ENCODE peak calls at places on chromosome 6, in four cellular contexts. D is brain microvascular endothelial cell, P is caudate nucleus, B is fibroblast of lung. C is an unnamed sample.

GRCh38 chr6:55023231-55023630 is 151.1 kb upstream of the HCRTR2 start:
- DNase-seq in D (no peak), B (no peak), P (no peak), C (no peak)

GRCh38 chr6:36701401-36701991 is 3.9 kb downstream of the RAB44 start:
- DNase-seq in P (no peak), B (no peak), D (no peak), C (no peak)

GRCh38 chr6:168045141-168045691 is 33.8 kb downstream of the FRMD1 start:
- DNase-seq in P (no peak), D (no peak), B (no peak), C (no peak)

GRCh38 chr6:144659202-144659731 is 374.1 kb downstream of the UTRN start:
- DNase-seq in B (peak; percentile 44), D (peak; percentile 58), P (no peak), C (no peak)

GRCh38 chr6:118551063-118551672 is 3.1 kb downstream of the PLN start:
- DNase-seq in P (no peak), B (peak; percentile 76), D (peak; percentile 53), C (no peak)

GRCh38 chr6:21559238-21559637 is 34.3 kb upstream of the SOX4 start:
- DNase-seq in D (no peak), B (no peak), P (no peak), C (no peak)

GRCh38 chr6:21166754-21167153 is 426.8 kb upstream of the SOX4 start:
- DNase-seq in B (no peak), P (no peak), D (no peak), C (no peak)

GRCh38 chr6:113754291-113754690 is 102.9 kb upstream of the MARCKS start:
- DNase-seq in D (no peak), P (no peak), B (no peak), C (no peak)

GRCh38 chr6:47241742-47242482 is 67.8 kb downstream of the TNFRSF21 start:
- DNase-seq in P (no peak), B (no peak), D (no peak), C (no peak)

GRCh38 chr6:8434727-8435092 is 635 bp downstream of the SLC35B3 start:
- DNase-seq in D (no peak), B (no peak), P (no peak), C (no peak)

GRCh38 chr6:49541210-49541724 is 9.2 kb upstream of the C6orf141 start:
- DNase-seq in D (no peak), B (peak; percentile 93), P (no peak), C (no peak)

GRCh38 chr6:168122521-168122920 is 43.5 kb upstream of the FRMD1 start:
- DNase-seq in D (no peak), B (no peak), P (no peak), C (no peak)

GRCh38 chr6:446418-447366 is 55.1 kb downstream of the IRF4 start:
- DNase-seq in P (no peak), D (no peak), B (no peak), C (peak; percentile 60)

GRCh38 chr6:11317885-11318771 is 85.7 kb upstream of the NEDD9 start:
- DNase-seq in D (peak; percentile 99), B (peak; percentile 99), P (no peak), C (peak; percentile 88)

GRCh38 chr6:36207155-36207554 is 10.6 kb downstream of the BRPF3 start:
- DNase-seq in B (no peak), D (no peak), P (no peak), C (no peak)

GRCh38 chr6:136037246-136037884 is 185.9 kb downstream of the PDE7B start:
- DNase-seq in B (no peak), P (no peak), D (no peak), C (no peak)

GRCh38 chr6:57021086-57021720 is 25.3 kb upstream of the KIAA1586 start:
- DNase-seq in B (peak; percentile 53), P (no peak), D (no peak), C (no peak)

GRCh38 chr6:37695857-37696219 is 1.8 kb downstream of the MDGA1 start:
- DNase-seq in P (no peak), B (peak; percentile 43), D (no peak), C (no peak)

GRCh38 chr6:47345761-47346160 is 36.1 kb upstream of the TNFRSF21 start:
- DNase-seq in B (no peak), D (no peak), P (no peak), C (no peak)

GRCh38 chr6:154932562-154933027 is 62.5 kb upstream of the TIAM2 start:
- DNase-seq in B (peak; percentile 89), P (no peak), D (peak; percentile 43), C (no peak)

GRCh38 chr6:93784794-93785757 is 365.7 kb upstream of the EPHA7 start:
- DNase-seq in D (peak; percentile 94), B (peak; percentile 73), P (no peak), C (no peak)

GRCh38 chr6:122393339-122393896 is 6.0 kb upstream of the HSF2 start:
- DNase-seq in B (no peak), D (no peak), P (no peak), C (no peak)

GRCh38 chr6:13305791-13306190 is 22.5 kb downstream of the TBC1D7 start:
- DNase-seq in B (no peak), D (no peak), P (no peak), C (no peak)

GRCh38 chr6:4169028-4169789 is 33.8 kb upstream of the ECI2 start:
- DNase-seq in B (peak; percentile 29), D (no peak), P (no peak), C (no peak)

GRCh38 chr6:4170297-4170696 is 34.9 kb upstream of the ECI2 start:
- DNase-seq in B (no peak), D (no peak), P (no peak), C (no peak)

GRCh38 chr6:4174042-4174441 is 38.7 kb upstream of the ECI2 start:
- DNase-seq in B (no peak), D (no peak), P (no peak), C (no peak)

GRCh38 chr6:4167833-4168232 is 32.5 kb upstream of the ECI2 start:
- DNase-seq in P (no peak), B (no peak), D (no peak), C (no peak)

GRCh38 chr6:4172368-4172767 is 37.0 kb upstream of the ECI2 start:
- DNase-seq in B (no peak), P (no peak), D (no peak), C (no peak)
- H3K27ac ChIP-seq in B (no peak overlapping the region), P (no peak overlapping the region), D (no peak overlapping the region), C (no peak overlapping the region)

DNA sequence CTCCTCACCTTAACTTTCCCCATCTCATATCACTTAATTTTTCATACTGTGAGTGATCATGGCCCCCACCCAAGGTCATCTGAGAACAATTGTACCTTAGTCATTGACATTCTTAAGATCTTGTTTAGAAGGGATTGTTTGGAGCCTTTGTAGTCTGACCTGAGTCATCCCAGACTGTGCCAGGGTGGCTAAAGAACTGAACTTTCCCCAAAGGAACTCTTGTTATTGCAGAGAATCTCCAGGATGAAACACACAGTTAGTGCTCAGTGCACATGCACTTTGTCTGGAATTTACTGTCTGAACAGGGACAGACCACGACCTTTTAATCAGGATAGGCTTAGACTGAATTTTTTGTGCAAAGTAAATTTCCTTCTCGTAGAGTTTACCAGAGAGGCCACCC is 112.6 kb upstream of the CCN2 start:
- DNase-seq in P (no peak), B (peak; percentile 95), D (peak; percentile 88), C (no peak)
- H3K27ac ChIP-seq in P (no peak overlapping the region), B (no peak overlapping the region), D (peak overlapping the region; percentile 90), C (no peak overlapping the region)

GRCh38 chr6:107819976-107820551 is 4.0 kb downstream of the SCML4 start:
- DNase-seq in D (no peak), B (no peak), P (no peak), C (no peak)
- H3K27ac ChIP-seq in D (no peak overlapping the region), B (no peak overlapping the region), P (no peak overlapping the region), C (peak overlapping the region; percentile 92)

GRCh38 chr6:42551202-42551601 is 12.6 kb upstream of the UBR2 start:
- DNase-seq in D (no peak), B (no peak), P (no peak), C (no peak)

GRCh38 chr6:42552380-42552779 is 11.4 kb upstream of the UBR2 start:
- DNase-seq in P (no peak), D (no peak), B (no peak), C (no peak)

GRCh38 chr6:42545226-42545773 is 18.5 kb upstream of the UBR2 start:
- DNase-seq in P (no peak), D (no peak), B (no peak), C (no peak)

GRCh38 chr6:42550277-42550676 is 13.6 kb upstream of the UBR2 start:
- DNase-seq in D (no peak), B (no peak), P (no peak), C (no peak)

GRCh38 chr6:42547407-42548329 is 16.2 kb upstream of the UBR2 start:
- DNase-seq in B (peak; percentile 73), P (peak; percentile 28), D (peak; percentile 72), C (peak; percentile 83)
- H3K27ac ChIP-seq in B (peak overlapping the region; percentile 52), P (peak overlapping the region; percentile 74), D (peak overlapping the region; percentile 32), C (no peak overlapping the region)

GRCh38 chr6:23330632-23331031 is 761.3 kb downstream of the HDGFL1 start:
- DNase-seq in B (no peak), D (no peak), P (no peak), C (no peak)

GRCh38 chr6:23325065-23325464 is 755.7 kb downstream of the HDGFL1 start:
- DNase-seq in B (no peak), P (no peak), D (no peak), C (no peak)

GRCh38 chr6:23334360-23334759 is 765.0 kb downstream of the HDGFL1 start:
- DNase-seq in D (no peak), P (no peak), B (no peak), C (no peak)

DNA sequence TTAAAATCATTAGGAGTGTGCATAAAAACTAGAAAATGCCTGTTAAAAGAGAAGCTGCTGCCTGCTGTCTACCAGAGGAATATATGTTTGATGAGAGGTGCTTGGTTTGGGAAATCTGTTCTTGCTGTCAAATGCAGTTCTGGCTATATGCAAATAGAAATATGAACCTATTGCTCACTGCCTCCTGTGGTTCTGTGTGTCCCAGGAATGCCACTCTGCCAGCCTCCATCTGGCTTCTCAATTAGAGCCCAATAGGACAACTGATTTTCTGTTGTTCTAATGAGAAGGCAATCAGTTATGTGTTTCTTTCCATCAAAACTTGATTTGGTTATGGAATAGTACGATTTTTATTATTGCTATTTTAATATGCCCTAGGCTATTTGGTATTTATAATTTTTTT is 759.7 kb downstream of the HDGFL1 start:
- DNase-seq in P (no peak), D (no peak), B (no peak), C (no peak)
- H3K27ac ChIP-seq in P (no peak overlapping the region), D (no peak overlapping the region), B (no peak overlapping the region), C (no peak overlapping the region)

DNA sequence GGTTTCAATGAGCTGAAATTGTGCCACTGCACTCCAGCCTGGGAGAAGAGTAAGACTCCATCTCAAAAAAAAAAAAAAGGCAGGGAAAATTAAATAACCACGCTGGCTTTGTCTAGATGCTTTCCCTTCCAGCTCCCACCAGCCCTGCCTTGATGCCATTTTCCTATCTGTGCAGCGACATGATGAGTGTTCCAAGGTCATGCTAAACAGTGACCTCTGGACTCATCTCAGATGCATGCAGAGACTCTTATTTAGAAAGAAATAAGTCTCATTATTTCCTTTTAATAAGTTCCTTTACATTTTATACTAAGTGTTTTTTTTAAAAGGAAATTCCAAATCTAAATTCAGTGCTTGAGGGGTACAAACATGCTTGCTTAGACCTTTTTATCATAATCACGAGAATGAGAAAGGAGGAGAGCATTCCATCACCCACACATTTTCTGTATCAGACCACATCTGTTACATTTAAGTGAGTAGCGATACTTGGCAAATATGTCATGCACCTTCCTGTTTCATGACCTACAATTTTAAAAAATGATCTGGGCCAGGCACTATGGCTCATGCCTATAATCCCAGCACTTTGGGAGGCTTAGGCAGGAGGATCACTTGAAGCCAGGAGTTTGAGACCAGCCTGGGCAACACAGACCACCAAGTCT is 101.1 kb upstream of the RREB1 start:
- DNase-seq in B (peak; percentile 27), D (no peak), P (no peak), C (no peak)
- H3K27ac ChIP-seq in B (no peak overlapping the region), D (no peak overlapping the region), P (no peak overlapping the region), C (no peak overlapping the region)

C was measured in CD8-positive, alpha-beta memory T cell.